ENCODE peak calls at places on chromosomes 12 and 14, in six cellular contexts. P, Y, H, S, G and W are unnamed samples.

GRCh38 chr12:93778306-93778705 is 101.1 kb downstream of the CRADD start:
- DNase-seq in P (no peak), Y (no peak), H (no peak), S (no peak), G (no peak), W (no peak)

GRCh38 chr14:31047503-31047902 is 21.3 kb upstream of the STRN3 start:
- DNase-seq in P (no peak), Y (no peak), H (no peak), S (no peak), G (no peak), W (no peak)

GRCh38 chr14:103728721-103729120 is 13.1 kb downstream of the ZFYVE21 start:
- DNase-seq in P (no peak), Y (no peak), H (no peak), S (no peak), G (no peak), W (no peak)

GRCh38 chr12:91289072-91289471 is 106.5 kb upstream of the DCN start:
- DNase-seq in P (no peak), Y (no peak), H (no peak), S (no peak), G (no peak), W (no peak)

GRCh38 chr12:84701966-84702365 is 210.6 kb downstream of the SLC6A15 start:
- DNase-seq in P (no peak), Y (no peak), H (no peak), S (no peak), G (no peak), W (no peak)

GRCh38 chr14:103126088-103126872 is 3.0 kb downstream of the TNFAIP2 start:
- DNase-seq in P (no peak), Y (no peak), H (no peak), S (no peak), G (no peak), W (no peak)

GRCh38 chr12:130704606-130705005 is 11.5 kb downstream of the RIMBP2 start:
- DNase-seq in P (peak; percentile 14), Y (no peak), H (no peak), S (no peak), G (no peak), W (no peak)

GRCh38 chr12:10153271-10154144 is 18.4 kb downstream of the OLR1 start:
- DNase-seq in P (peak; percentile 64), Y (no peak), H (peak; percentile 16), S (peak; percentile 61), G (peak; percentile 32), W (peak; percentile 21)

GRCh38 chr12:9721394-9722092 is 11.4 kb downstream of the CLECL1 start:
- DNase-seq in P (no peak), Y (peak; percentile 77), H (peak; percentile 15), S (no peak), G (no peak), W (no peak)

GRCh38 chr12:92602476-92602875 is 100.3 kb upstream of the PLEKHG7 start:
- DNase-seq in P (no peak), Y (no peak), H (no peak), S (no peak), G (no peak), W (no peak)

GRCh38 chr12:113327000-113327399 is 7.9 kb downstream of the SLC8B1 start:
- DNase-seq in P (no peak), Y (no peak), H (no peak), S (no peak), G (no peak), W (no peak)

GRCh38 chr12:2691001-2691339 is 103.8 kb upstream of the FKBP4 start:
- DNase-seq in P (no peak), Y (no peak), H (no peak), S (no peak), G (no peak), W (no peak)

GRCh38 chr12:70920251-70920851 is at the start of gene PTPRR:
- DNase-seq in P (peak; percentile 76), Y (no peak), H (no peak), S (no peak), G (no peak), W (no peak)

GRCh38 chr12:26809611-26810298 is 23.2 kb downstream of the ITPR2 start:
- DNase-seq in P (no peak), Y (no peak), H (no peak), S (no peak), G (no peak), W (no peak)

GRCh38 chr14:31194661-31195060 is 12.9 kb downstream of the HECTD1 start:
- DNase-seq in P (no peak), Y (no peak), H (no peak), S (no peak), G (no peak), W (no peak)

GRCh38 chr12:93094988-93095737 is 166.1 kb upstream of the EEA1 start:
- DNase-seq in P (no peak), Y (peak; percentile 70), H (no peak), S (no peak), G (peak; percentile 29), W (no peak)

GRCh38 chr12:56990648-56991318 is 15.6 kb downstream of the ZBTB39 start:
- DNase-seq in P (no peak), Y (no peak), H (no peak), S (no peak), G (no peak), W (no peak)

GRCh38 chr12:31366104-31366621 is 40.2 kb upstream of the SINHCAF start:
- DNase-seq in P (no peak), Y (no peak), H (no peak), S (no peak), G (no peak), W (no peak)
- H3K4me2 ChIP-seq in P (no peak overlapping the region), Y (no peak overlapping the region), H (no peak overlapping the region), S (no peak overlapping the region), G (no peak overlapping the region), W (no peak overlapping the region)

GRCh38 chr14:36807727-36808126 is 146.1 kb downstream of the PAX9 start:
- DNase-seq in P (no peak), Y (no peak), H (no peak), S (no peak), G (no peak), W (no peak)

GRCh38 chr14:36810209-36810608 is 148.5 kb downstream of the PAX9 start:
- DNase-seq in P (no peak), Y (no peak), H (no peak), S (no peak), G (no peak), W (no peak)

GRCh38 chr14:36805116-36805515 is 143.5 kb downstream of the PAX9 start:
- DNase-seq in P (no peak), Y (no peak), H (no peak), S (no peak), G (no peak), W (no peak)
- TF ChIP-seq YY1 in P (no peak), Y (no peak), H (no peak), S (no peak), G (no peak), W (no peak)

DNA sequence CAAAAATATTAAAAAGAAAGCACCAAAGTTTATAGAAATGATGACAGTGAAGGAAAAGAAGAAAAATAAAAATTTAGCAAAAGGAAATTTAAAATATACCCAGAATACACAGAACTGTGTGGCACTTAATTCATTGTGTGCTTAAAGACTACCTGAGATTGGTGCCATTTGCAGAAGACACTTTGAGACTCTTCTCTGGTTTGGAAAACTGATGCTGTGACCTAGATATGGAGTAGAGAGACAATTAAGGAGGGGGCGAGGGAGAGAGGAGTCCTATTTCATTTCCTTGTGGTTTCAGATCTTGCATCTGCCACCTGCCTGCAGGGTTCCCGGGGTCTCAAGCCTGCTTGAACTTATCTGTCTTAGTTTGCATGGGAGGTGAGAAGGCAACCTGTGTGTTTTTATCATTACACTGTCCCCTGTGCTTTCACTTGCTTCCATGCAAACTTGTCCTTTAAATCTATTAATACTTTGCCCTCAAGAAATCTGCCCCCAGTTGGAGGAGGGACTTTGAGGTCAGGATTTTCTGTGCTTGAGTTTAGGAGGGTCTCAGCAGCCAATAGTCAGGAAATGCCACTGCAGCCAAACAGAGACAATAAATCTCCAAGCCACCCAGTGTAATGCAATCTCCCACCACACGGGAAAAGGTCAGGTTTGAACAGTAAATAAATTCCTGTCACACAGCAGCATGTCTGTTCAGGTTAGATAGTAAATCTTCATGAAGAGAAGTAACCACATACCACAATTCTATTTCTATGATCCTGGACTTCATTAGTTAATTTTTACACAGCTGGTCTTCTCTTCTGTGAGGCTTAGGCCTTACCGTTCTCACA is 119.4 kb downstream of the CAND1 start:
- DNase-seq in P (peak; percentile 16), Y (no peak), H (no peak), S (no peak), G (no peak), W (no peak)
- TF ChIP-seq CTCF in P (peak; percentile 20), Y (peak; percentile 9), H (no peak), S (no peak), G (no peak), W (no peak)

DNA sequence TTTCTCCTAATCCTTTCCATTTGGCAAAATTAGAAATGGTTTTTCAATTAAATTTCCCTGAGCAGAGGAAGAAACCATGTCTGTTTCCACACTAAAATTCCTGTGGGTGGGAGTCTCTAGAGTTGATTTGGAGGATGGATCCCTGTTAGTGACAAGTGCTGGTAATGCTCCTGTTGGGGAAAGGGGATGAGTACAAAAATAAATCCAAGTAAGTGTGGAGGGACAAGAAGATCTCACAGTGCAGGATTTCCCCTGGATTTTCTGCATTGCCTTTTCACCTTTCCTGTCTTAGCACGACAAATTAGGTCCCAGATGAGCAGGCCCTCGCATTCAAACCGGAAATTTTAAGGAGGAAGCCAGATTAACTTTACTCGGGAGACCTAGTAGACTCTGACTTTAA is 107.5 kb downstream of the DAD1 start:
- DNase-seq in P (no peak), Y (no peak), H (no peak), S (no peak), G (no peak), W (no peak)
- H3K4me2 ChIP-seq in P (no peak overlapping the region), Y (peak overlapping the region; percentile 98), H (no peak overlapping the region), S (no peak overlapping the region), G (no peak overlapping the region), W (no peak overlapping the region)

GRCh38 chr14:84029720-84030119 is 1500.2 kb upstream of the FLRT2 start:
- DNase-seq in P (no peak), Y (no peak), H (no peak), S (no peak), G (no peak), W (no peak)
- TF ChIP-seq YY1 in P (no peak), Y (no peak), H (no peak), S (no peak), G (no peak), W (no peak)